ENCODE peak calls at places on chromosomes 7 and 10, in four cellular contexts. One of them, this sample, is unnamed.

GRCh38 chr7:29154076-29154475 is 7.7 kb upstream of the CPVL start:
- DNase-seq in BJ: no peak
- DNase-seq in heart right ventricle: no peak
- DNase-seq in endodermal cell: no peak
- DNase-seq in this sample: no peak

GRCh38 chr7:151806938-151807775 is 69.8 kb downstream of the PRKAG2 start:
- DNase-seq in BJ: no peak
- DNase-seq in heart right ventricle: no peak
- DNase-seq in endodermal cell: no peak
- DNase-seq in this sample: no peak

GRCh38 chr10:98339790-98340189 is 71.8 kb upstream of the LOXL4 start:
- DNase-seq in BJ: no peak
- DNase-seq in heart right ventricle: no peak
- DNase-seq in endodermal cell: no peak
- DNase-seq in this sample: peak

GRCh38 chr10:103278862-103279298 is 1.9 kb downstream of the INA start:
- DNase-seq in BJ: no peak
- DNase-seq in heart right ventricle: peak
- DNase-seq in endodermal cell: peak
- DNase-seq in this sample: no peak

GRCh38 chr10:78867555-78867939 is 201.2 kb upstream of the ZMIZ1 start:
- DNase-seq in BJ: no peak
- DNase-seq in heart right ventricle: no peak
- DNase-seq in endodermal cell: no peak
- DNase-seq in this sample: no peak

GRCh38 chr10:35545878-35546631 is 59.1 kb upstream of the GJD4 start:
- DNase-seq in BJ: no peak
- DNase-seq in heart right ventricle: no peak
- DNase-seq in endodermal cell: no peak
- DNase-seq in this sample: no peak

GRCh38 chr10:974038-974784 is 14.0 kb upstream of the GTPBP4 start:
- DNase-seq in BJ: no peak
- DNase-seq in heart right ventricle: no peak
- DNase-seq in endodermal cell: peak
- DNase-seq in this sample: no peak

GRCh38 chr7:123114288-123114687 is 85.5 kb downstream of the SLC13A1 start:
- DNase-seq in BJ: no peak
- DNase-seq in heart right ventricle: no peak
- DNase-seq in endodermal cell: no peak
- DNase-seq in this sample: no peak

GRCh38 chr10:130463104-130463875 is 327.1 kb downstream of the GLRX3 start:
- DNase-seq in BJ: no peak
- DNase-seq in heart right ventricle: no peak
- DNase-seq in endodermal cell: no peak
- DNase-seq in this sample: no peak

GRCh38 chr10:3805791-3806381 is 20.9 kb upstream of the KLF6 start:
- DNase-seq in BJ: no peak
- DNase-seq in heart right ventricle: peak
- DNase-seq in endodermal cell: peak
- DNase-seq in this sample: no peak

GRCh38 chr10:77583527-77583926 is 54.1 kb downstream of the KCNMA1 start:
- DNase-seq in BJ: no peak
- DNase-seq in heart right ventricle: no peak
- DNase-seq in endodermal cell: no peak
- DNase-seq in this sample: no peak

GRCh38 chr7:51366930-51367613 is 50.5 kb upstream of the COBL start:
- DNase-seq in BJ: no peak
- DNase-seq in heart right ventricle: no peak
- DNase-seq in endodermal cell: peak
- DNase-seq in this sample: no peak

GRCh38 chr7:97118306-97118917 is 914 bp downstream of the SDHAF3 start:
- DNase-seq in BJ: no peak
- DNase-seq in heart right ventricle: no peak
- DNase-seq in endodermal cell: no peak
- DNase-seq in this sample: no peak

GRCh38 chr10:87775766-87776165 is 42.3 kb downstream of the ATAD1 start:
- DNase-seq in BJ: no peak
- DNase-seq in heart right ventricle: no peak
- DNase-seq in endodermal cell: no peak
- DNase-seq in this sample: no peak

GRCh38 chr10:93070378-93071176 is 3.1 kb upstream of the CYP26A1 start:
- DNase-seq in BJ: no peak
- DNase-seq in heart right ventricle: no peak
- DNase-seq in endodermal cell: no peak
- DNase-seq in this sample: no peak

GRCh38 chr10:93067443-93068365 is 6.0 kb upstream of the CYP26A1 start:
- DNase-seq in BJ: no peak
- DNase-seq in heart right ventricle: no peak
- DNase-seq in endodermal cell: no peak
- DNase-seq in this sample: no peak

GRCh38 chr10:93066544-93066913 is 5.9 kb downstream of the CYP26C1 start:
- DNase-seq in BJ: no peak
- DNase-seq in heart right ventricle: no peak
- DNase-seq in endodermal cell: no peak
- DNase-seq in this sample: no peak

GRCh38 chr10:93069245-93069561 is 4.5 kb upstream of the CYP26A1 start:
- DNase-seq in BJ: no peak
- DNase-seq in heart right ventricle: no peak
- DNase-seq in endodermal cell: no peak
- DNase-seq in this sample: no peak

DNA sequence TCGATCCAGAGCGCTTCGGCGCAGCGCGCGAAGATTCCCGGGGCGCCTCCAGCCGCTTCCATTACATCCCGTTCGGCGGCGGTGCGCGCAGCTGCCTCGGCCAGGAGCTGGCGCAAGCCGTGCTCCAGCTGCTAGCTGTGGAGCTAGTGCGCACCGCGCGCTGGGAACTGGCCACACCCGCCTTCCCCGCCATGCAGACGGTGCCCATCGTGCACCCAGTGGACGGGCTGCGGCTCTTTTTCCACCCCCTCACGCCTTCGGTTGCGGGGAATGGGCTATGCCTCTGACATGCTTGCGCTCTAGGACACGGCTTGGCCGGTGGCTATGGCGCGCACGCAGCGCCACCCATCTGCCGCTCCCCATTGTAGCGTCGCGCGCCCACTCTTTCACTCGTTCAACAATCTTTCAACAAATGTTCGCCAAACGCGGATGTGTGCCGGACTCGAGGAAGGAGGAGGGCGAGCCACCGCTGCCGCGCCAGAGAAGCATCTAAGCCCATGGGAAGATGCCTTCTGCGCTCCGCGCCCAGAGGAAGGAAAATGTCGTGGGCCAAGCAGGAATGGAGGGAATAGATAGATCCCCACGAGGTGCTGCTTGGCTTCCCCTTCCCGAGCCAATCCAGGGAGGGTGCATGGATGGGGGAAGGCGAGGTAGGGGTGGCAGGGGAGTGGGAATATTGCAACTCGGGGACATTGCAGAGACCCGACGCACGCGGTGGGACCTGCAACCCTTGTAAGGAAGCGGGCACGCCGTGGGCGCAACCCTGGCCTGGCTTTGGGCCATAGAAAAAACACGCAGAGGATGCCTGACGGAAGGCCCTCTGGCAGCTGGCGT is 5.1 kb upstream of the CYP26A1 start:
- DNase-seq in BJ: no peak
- DNase-seq in heart right ventricle: no peak
- DNase-seq in endodermal cell: peak
- DNase-seq in this sample: no peak
- TF ChIP-seq CTCF in BJ: peak
- TF ChIP-seq CTCF in heart right ventricle: no peak
- TF ChIP-seq CTCF in endodermal cell: peak
- TF ChIP-seq CTCF in this sample: no peak

GRCh38 chr7:131655447-131655846 is 99.0 kb upstream of the PODXL start:
- DNase-seq in BJ: no peak
- DNase-seq in heart right ventricle: no peak
- DNase-seq in endodermal cell: peak
- DNase-seq in this sample: no peak

GRCh38 chr7:131655866-131656265 is 99.4 kb upstream of the PODXL start:
- DNase-seq in BJ: no peak
- DNase-seq in heart right ventricle: no peak
- DNase-seq in endodermal cell: no peak
- DNase-seq in this sample: no peak

GRCh38 chr7:131657881-131658280 is 101.5 kb upstream of the PODXL start:
- DNase-seq in BJ: no peak
- DNase-seq in heart right ventricle: no peak
- DNase-seq in endodermal cell: no peak
- DNase-seq in this sample: no peak

GRCh38 chr7:131654668-131655326 is 98.4 kb upstream of the PODXL start:
- DNase-seq in BJ: no peak
- DNase-seq in heart right ventricle: peak
- DNase-seq in endodermal cell: peak
- DNase-seq in this sample: peak

GRCh38 chr7:131656980-131657725 is 100.7 kb upstream of the PODXL start:
- DNase-seq in BJ: no peak
- DNase-seq in heart right ventricle: no peak
- DNase-seq in endodermal cell: no peak
- DNase-seq in this sample: no peak
- H3K4me3 ChIP-seq in BJ: no peak
- H3K4me3 ChIP-seq in heart right ventricle: no peak
- H3K4me3 ChIP-seq in endodermal cell: no peak
- H3K4me3 ChIP-seq in this sample: no peak

GRCh38 chr7:80095545-80095944 is 39.1 kb upstream of the GNAI1 start:
- DNase-seq in BJ: no peak
- DNase-seq in heart right ventricle: no peak
- DNase-seq in endodermal cell: no peak
- DNase-seq in this sample: no peak
- TF ChIP-seq CTCF in BJ: peak
- TF ChIP-seq CTCF in heart right ventricle: peak
- TF ChIP-seq CTCF in endodermal cell: peak
- TF ChIP-seq CTCF in this sample: no peak

GRCh38 chr7:45157286-45157652 is 322 bp upstream of the RAMP3 start:
- DNase-seq in BJ: no peak
- DNase-seq in heart right ventricle: no peak
- DNase-seq in endodermal cell: no peak
- DNase-seq in this sample: no peak
- H3K4me3 ChIP-seq in BJ: no peak
- H3K4me3 ChIP-seq in heart right ventricle: peak
- H3K4me3 ChIP-seq in endodermal cell: no peak
- H3K4me3 ChIP-seq in this sample: no peak

DNA sequence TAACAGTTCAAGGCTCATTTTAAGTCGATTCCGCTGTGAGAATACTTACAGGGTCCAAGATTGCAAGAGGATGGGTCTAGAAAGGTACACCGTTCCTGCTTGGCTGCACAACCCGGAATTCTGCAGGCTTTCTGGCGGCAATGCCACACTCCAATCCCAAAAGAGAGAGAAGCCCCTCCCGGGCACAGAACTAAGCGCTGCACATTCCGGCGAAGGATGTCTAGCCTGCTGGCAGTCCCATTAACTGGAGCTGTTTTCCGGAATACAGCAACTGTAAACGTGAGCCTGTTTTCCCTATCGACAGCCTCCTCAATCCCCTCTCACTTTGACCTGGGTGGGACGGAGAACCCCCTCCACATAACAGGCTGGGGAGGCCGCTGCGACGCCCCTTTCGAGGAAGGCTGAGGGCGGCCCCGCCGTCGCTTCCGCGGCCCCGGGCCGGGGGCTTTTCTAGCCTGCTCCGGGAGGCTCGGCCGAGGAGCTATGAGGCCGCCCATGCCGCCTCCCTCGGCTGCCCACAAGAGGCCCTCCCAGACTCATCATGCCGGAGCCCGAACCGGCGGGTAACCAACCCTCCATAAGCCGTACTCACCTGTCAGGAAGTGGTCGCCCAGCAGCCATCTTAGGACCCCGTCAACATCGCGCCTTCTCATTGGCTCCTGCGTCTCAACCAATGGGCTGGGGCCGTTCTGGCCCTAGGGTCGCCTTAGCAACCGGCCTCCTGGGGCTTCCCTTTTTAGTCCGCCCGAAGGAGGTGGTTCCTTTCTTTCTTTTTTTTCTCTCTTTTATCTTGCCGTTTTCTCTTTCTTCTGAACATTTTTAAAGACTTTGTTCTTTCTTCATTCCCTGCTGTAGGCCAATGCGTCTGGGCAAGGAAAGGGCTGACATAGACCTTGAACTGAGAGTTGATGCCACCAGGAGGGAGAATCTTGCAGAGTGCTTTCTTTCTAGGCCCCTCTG is at the start of gene FAM204A:
- DNase-seq in BJ: peak
- DNase-seq in heart right ventricle: peak
- DNase-seq in endodermal cell: peak
- DNase-seq in this sample: peak
- TF ChIP-seq CTCF in BJ: no peak
- TF ChIP-seq CTCF in heart right ventricle: no peak
- TF ChIP-seq CTCF in endodermal cell: peak
- TF ChIP-seq CTCF in this sample: no peak

This sample was measured in GM12864.